ENCODE peak calls at places on chromosome 16, in five cellular contexts. W is GM23248, I is SK-N-SH, H is PC-3, T is hepatocyte. A is an unnamed sample.

GRCh38 chr16:85238233-85238647 is 126.0 kb upstream of the CIBAR2 start:
- DNase-seq in W (peak; percentile 91), I (peak; percentile 72), H (no peak), T (peak; percentile 90), A (no peak)

GRCh38 chr16:74888227-74888862 is 96.6 kb downstream of the WDR59 start:
- DNase-seq in W (no peak), I (no peak), H (no peak), T (no peak), A (no peak)

GRCh38 chr16:6105115-6105514 is 1007.5 kb upstream of the EEF2KMT start:
- DNase-seq in W (no peak), I (no peak), H (no peak), T (no peak), A (no peak)

GRCh38 chr16:77850637-77851330 is 62.4 kb downstream of the VAT1L start:
- DNase-seq in W (peak; percentile 53), I (no peak), H (no peak), T (no peak), A (no peak)

GRCh38 chr16:81551141-81551808 is 106.7 kb downstream of the CMIP start:
- DNase-seq in W (peak; percentile 92), I (peak; percentile 45), H (peak; percentile 51), T (no peak), A (no peak)

GRCh38 chr16:6016530-6017184 is 919.1 kb upstream of the EEF2KMT start:
- DNase-seq in W (peak; percentile 38), I (peak; percentile 59), H (peak; percentile 17), T (peak; percentile 81), A (peak; percentile 8)

GRCh38 chr16:28830531-28830930 is 7.7 kb downstream of the ATXN2L start:
- DNase-seq in W (no peak), I (no peak), H (no peak), T (no peak), A (no peak)

GRCh38 chr16:75491876-75492275 is 3.4 kb downstream of the CHST6 start:
- DNase-seq in W (peak; percentile 28), I (peak; percentile 92), H (peak; percentile 40), T (no peak), A (peak; percentile 16)

GRCh38 chr16:46833465-46833810 is 2.5 kb upstream of the C16orf87 start:
- DNase-seq in W (no peak), I (no peak), H (no peak), T (no peak), A (no peak)

GRCh38 chr16:48050871-48051270 is 104.9 kb downstream of the ABCC12 start:
- DNase-seq in W (no peak), I (no peak), H (no peak), T (no peak), A (no peak)

GRCh38 chr16:86923656-86924055 is 345.3 kb downstream of the FOXL1 start:
- DNase-seq in W (no peak), I (no peak), H (no peak), T (no peak), A (no peak)

GRCh38 chr16:11955713-11956123 is 9.3 kb upstream of the TNFRSF17 start:
- DNase-seq in W (peak; percentile 98), I (no peak), H (peak; percentile 88), T (peak; percentile 32), A (no peak)

GRCh38 chr16:13680021-13680672 is 239.8 kb upstream of the ERCC4 start:
- DNase-seq in W (no peak), I (no peak), H (no peak), T (no peak), A (no peak)

GRCh38 chr16:12341423-12341822 is 364.9 kb downstream of the SNX29 start:
- DNase-seq in W (peak; percentile 80), I (no peak), H (peak; percentile 89), T (peak; percentile 20), A (no peak)

GRCh38 chr16:89775223-89775622 is 41.2 kb downstream of the FANCA start:
- DNase-seq in W (no peak), I (no peak), H (no peak), T (no peak), A (no peak)

GRCh38 chr16:52203096-52203495 is 343.8 kb downstream of the TOX3 start:
- DNase-seq in W (no peak), I (no peak), H (no peak), T (no peak), A (no peak)

GRCh38 chr16:80993293-80993691 is 13.4 kb downstream of the CMC2 start:
- DNase-seq in W (peak; percentile 93), I (no peak), H (no peak), T (peak; percentile 63), A (no peak)

GRCh38 chr16:85105475-85105874 is 6.8 kb downstream of the CIBAR2 start:
- DNase-seq in W (no peak), I (no peak), H (no peak), T (no peak), A (peak; percentile 35)

GRCh38 chr16:70428178-70428998 is 10.5 kb downstream of the ST3GAL2 start:
- DNase-seq in W (peak; percentile 96), I (peak; percentile 85), H (peak; percentile 91), T (peak; percentile 95), A (peak; percentile 67)

GRCh38 chr16:76653390-76654026 is 376.3 kb downstream of the CNTNAP4 start:
- DNase-seq in W (peak; percentile 48), I (peak; percentile 39), H (peak; percentile 68), T (peak; percentile 85), A (peak; percentile 59)

GRCh38 chr16:397736-398332 is 835 bp downstream of the NME4 start:
- DNase-seq in W (peak; percentile 92), I (peak; percentile 81), H (peak; percentile 57), T (peak; percentile 89), A (peak; percentile 59)

GRCh38 chr16:30926333-30926811 is 3.0 kb downstream of the FBXL19 start:
- DNase-seq in W (no peak), I (no peak), H (no peak), T (no peak), A (no peak)

GRCh38 chr16:30924086-30924714 is 828 bp downstream of the FBXL19 start:
- DNase-seq in W (peak; percentile 25), I (peak; percentile 67), H (no peak), T (peak; percentile 38), A (no peak)

GRCh38 chr16:30923554-30924085 is at the start of gene FBXL19:
- DNase-seq in W (peak; percentile 12), I (peak; percentile 87), H (no peak), T (peak; percentile 57), A (no peak)

GRCh38 chr16:30925646-30926332 is 2.4 kb downstream of the FBXL19 start:
- DNase-seq in W (no peak), I (no peak), H (no peak), T (peak; percentile 6), A (no peak)

DNA sequence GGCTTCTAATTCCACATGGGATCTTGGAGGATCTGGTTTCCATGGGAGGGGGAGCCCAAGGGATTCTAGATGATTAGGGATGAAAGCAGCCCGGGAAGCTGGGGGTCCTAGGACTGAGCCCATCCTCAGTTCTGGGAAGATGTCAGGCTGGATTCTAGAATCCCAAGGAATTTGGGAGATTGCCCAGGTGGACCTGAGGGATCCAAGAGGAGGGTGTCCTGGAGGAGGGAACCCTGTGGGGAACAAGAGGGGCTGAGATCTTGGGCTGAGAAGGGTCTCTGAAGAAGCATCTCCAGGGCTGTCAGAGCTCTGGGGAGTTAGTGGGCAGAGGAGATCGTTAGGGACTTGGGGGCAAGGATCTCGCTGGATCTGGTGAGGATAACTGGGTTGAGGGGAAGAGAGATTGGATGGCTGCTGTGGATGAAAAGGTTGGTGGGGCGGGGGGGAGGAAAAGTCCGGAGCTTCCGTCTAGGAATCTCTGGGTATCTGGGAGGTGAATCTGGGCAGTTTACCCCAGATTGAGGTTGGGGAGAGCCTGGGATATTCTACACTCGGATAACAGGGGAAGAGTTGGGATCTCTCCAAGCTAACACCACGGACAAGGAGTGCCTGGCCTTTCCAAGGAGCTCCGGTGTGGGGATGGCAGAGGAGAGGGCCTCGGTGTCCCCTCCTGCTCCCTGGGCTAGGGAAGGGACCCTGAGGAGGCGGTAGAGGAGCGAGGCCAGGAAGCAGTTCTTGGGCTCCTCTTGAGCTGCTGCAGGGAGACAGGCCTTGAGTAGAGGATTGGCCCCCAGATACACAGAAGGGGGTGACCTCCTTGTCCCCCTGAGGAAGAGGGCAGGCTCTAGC is 1.6 kb downstream of the FBXL19 start:
- DNase-seq in W (peak; percentile 24), I (no peak), H (no peak), T (peak; percentile 8), A (no peak)
- H2AFZ ChIP-seq in W (no peak overlapping the region), I (no peak overlapping the region), H (no peak overlapping the region), T (no peak overlapping the region), A (no peak overlapping the region)

DNA sequence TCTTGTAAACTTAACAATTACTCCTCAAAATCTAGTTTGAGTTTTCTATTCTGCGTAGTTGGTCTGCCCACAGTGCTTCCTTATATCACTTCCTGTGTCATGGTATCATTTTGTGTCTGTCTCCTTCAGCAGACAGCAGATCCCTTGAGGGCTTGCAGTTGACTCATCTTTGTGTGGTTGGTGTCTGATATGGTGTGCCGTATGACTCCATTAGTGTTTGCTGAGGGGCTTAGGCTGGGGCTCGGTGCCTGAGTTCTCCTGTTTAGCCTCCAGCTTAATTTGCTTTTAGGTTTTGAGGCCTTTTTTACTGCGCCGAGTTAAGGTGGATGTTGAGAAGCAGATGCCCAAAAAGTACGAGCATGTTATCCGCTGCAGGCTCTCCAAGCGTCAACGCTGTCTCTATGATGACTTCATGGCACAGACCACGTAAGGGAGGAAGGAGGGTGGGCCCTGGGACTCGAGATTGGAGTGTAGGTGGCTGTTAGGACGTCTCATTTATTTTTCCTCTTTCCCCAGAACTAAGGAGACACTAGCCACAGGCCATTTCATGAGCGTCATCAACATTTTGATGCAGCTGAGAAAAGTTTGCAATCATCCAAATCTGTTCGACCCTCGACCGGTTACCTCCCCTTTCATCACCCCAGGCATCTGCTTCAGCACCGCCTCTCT is 16.9 kb downstream of the SRCAP start:
- DNase-seq in W (peak; percentile 65), I (no peak), H (peak; percentile 25), T (no peak), A (no peak)
- TF ChIP-seq EZH2phosphoT487 in W (no peak), I (no peak), H (no peak), T (no peak), A (no peak)

GRCh38 chr16:79429276-79430128 is 171.0 kb downstream of the MAF start:
- DNase-seq in W (no peak), I (no peak), H (no peak), T (no peak), A (no peak)

GRCh38 chr16:79431923-79432322 is 168.6 kb downstream of the MAF start:
- DNase-seq in W (no peak), I (no peak), H (no peak), T (no peak), A (no peak)

GRCh38 chr16:79434097-79434496 is 166.4 kb downstream of the MAF start:
- DNase-seq in W (no peak), I (no peak), H (no peak), T (no peak), A (no peak)

GRCh38 chr16:79426663-79427062 is 173.9 kb downstream of the MAF start:
- DNase-seq in W (no peak), I (no peak), H (no peak), T (no peak), A (no peak)

GRCh38 chr16:79430129-79430789 is 170.3 kb downstream of the MAF start:
- DNase-seq in W (no peak), I (peak; percentile 61), H (no peak), T (no peak), A (no peak)
- H2AFZ ChIP-seq in W (no peak overlapping the region), I (no peak overlapping the region), H (no peak overlapping the region), T (no peak overlapping the region), A (no peak overlapping the region)

DNA sequence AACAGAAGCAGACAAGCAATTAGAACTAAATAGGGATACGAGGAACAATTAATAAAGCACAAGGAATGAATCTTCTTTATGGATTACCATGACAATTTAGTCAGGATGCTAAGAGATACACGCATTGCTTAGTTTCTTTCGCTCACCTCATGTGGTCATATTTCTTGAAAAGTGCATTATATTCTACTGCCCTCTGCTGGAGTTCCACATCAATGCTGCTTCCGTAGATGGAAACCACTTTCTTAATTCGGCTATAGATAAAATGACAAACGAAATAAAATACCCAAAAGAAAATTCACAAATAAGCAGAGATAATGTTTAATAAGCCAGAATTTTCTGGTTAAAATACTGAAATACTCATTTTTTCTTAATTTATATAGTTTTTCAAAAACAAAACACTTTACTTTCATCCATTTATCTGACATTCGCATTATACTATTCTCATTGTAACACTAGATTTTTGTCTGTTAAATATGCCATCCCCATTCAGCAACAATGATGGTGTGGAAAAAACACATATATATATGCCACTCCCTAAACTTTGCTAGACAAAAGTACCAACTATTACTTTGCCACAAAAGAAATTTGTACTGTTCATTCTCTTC is 22.0 kb upstream of the PHLPP2 start:
- DNase-seq in W (peak; percentile 67), I (peak; percentile 57), H (peak; percentile 57), T (peak; percentile 57), A (peak; percentile 64)
- TF ChIP-seq EZH2phosphoT487 in W (no peak), I (no peak), H (no peak), T (no peak), A (no peak)

A was measured in OCI-LY7.